ENCODE peak calls at places on chromosome 21, in nine cellular contexts. I, X, O, R, U, J, D, Z and T are unnamed samples.

GRCh38 chr21:17903029-17903806 is 84.1 kb upstream of the C21orf91 start:
- DNase-seq in U (peak), X (peak), Z (peak), I (no peak), O (no peak), R (no peak), J (no peak), D (peak), T (no peak)

GRCh38 chr21:31597683-31598082 is 61.8 kb upstream of the SOD1 start:
- DNase-seq in O (no peak), X (no peak), J (no peak), I (no peak), Z (no peak), D (no peak), R (no peak), U (no peak), T (no peak)

GRCh38 chr21:39175154-39175553 is 8.1 kb downstream of the PSMG1 start:
- DNase-seq in J (no peak), R (no peak), X (no peak), U (no peak), O (no peak), D (peak), I (no peak), Z (peak), T (no peak)

GRCh38 chr21:33441489-33442477 is 38.0 kb downstream of the TMEM50B start:
- DNase-seq in I (peak), J (no peak), U (peak), X (peak), Z (peak), D (peak), R (no peak), O (no peak), T (peak)

GRCh38 chr21:38250991-38251418 is 5.8 kb upstream of the KCNJ15 start:
- DNase-seq in Z (no peak), I (no peak), R (no peak), J (no peak), D (no peak), U (no peak), O (no peak), X (no peak), T (no peak)

GRCh38 chr21:36909901-36910561 is 56.4 kb downstream of the HLCS start:
- DNase-seq in I (peak), U (no peak), Z (peak), O (no peak), J (no peak), D (peak), X (peak), R (no peak), T (peak)

GRCh38 chr21:45972716-45973474 is 8.7 kb upstream of the COL6A1 start:
- DNase-seq in I (no peak), U (no peak), D (peak), O (no peak), Z (peak), R (no peak), X (peak), J (peak), T (peak)

GRCh38 chr21:31848339-31848985 is 24.4 kb upstream of the HUNK start:
- DNase-seq in U (no peak), J (no peak), D (no peak), X (no peak), R (no peak), Z (no peak), O (no peak), I (no peak), T (no peak)

GRCh38 chr21:27572681-27573080 is 605.8 kb upstream of the ADAMTS5 start:
- DNase-seq in Z (peak), R (no peak), J (no peak), I (peak), D (no peak), U (no peak), O (no peak), X (peak), T (peak)

GRCh38 chr21:42093991-42094417 is 22.9 kb downstream of the UMODL1 start:
- DNase-seq in X (peak), R (no peak), Z (peak), U (no peak), O (no peak), D (peak), I (peak), J (no peak), T (peak)

GRCh38 chr21:41678944-41679343 is 87.9 kb downstream of the RIPK4 start:
- DNase-seq in J (peak), U (no peak), Z (peak), O (peak), D (peak), R (no peak), I (peak), X (peak), T (peak)